ENCODE peak calls at places on chromosomes 2 and 18, in eight cellular contexts. M is left lung, L is iPS DF 6.9, I is body of pancreas, Q is OCI-LY7, D is dorsolateral prefrontal cortex, J is iPS-NIHi11, B is GF-D8. A is an unnamed sample.

GRCh38 chr2:238403632-238404405 is 22.9 kb upstream of the ASB1 start:
- DNase-seq in M (no peak), L (no peak), I (no peak), Q (no peak), D (no peak), J (no peak), B (no peak), A (no peak)

GRCh38 chr2:233414777-233415570 is 60.7 kb downstream of the DGKD start:
- DNase-seq in M (no peak), L (no peak), I (peak; percentile 23), Q (no peak), D (no peak), J (no peak), B (no peak), A (no peak)

GRCh38 chr2:5913729-5914390 is 221.7 kb downstream of the SOX11 start:
- DNase-seq in M (no peak), L (no peak), I (no peak), Q (no peak), D (no peak), J (no peak), B (no peak), A (no peak)

GRCh38 chr18:58360324-58360723 is 268.6 kb downstream of the ALPK2 start:
- DNase-seq in M (no peak), L (no peak), I (no peak), Q (no peak), D (no peak), J (no peak), B (no peak), A (no peak)

GRCh38 chr2:171386627-171387026 is 47.2 kb downstream of the METTL8 start:
- DNase-seq in M (no peak), L (no peak), I (no peak), Q (peak; percentile 15), D (no peak), J (no peak), B (no peak), A (peak; percentile 50)

GRCh38 chr2:105802587-105802986 is 57.9 kb downstream of the NCK2 start:
- DNase-seq in M (no peak), L (no peak), I (no peak), Q (peak; percentile 79), D (no peak), J (no peak), B (no peak), A (no peak)

GRCh38 chr18:12625242-12625641 is 32.7 kb downstream of the SPIRE1 start:
- DNase-seq in M (no peak), L (no peak), I (no peak), Q (no peak), D (no peak), J (no peak), B (peak; percentile 43), A (no peak)

GRCh38 chr2:138827426-138828054 is 47.4 kb upstream of the NXPH2 start:
- DNase-seq in M (no peak), L (peak; percentile 54), I (no peak), Q (peak; percentile 58), D (no peak), J (peak; percentile 44), B (peak; percentile 9), A (no peak)

GRCh38 chr2:201118121-201118956 is 2.4 kb downstream of the CFLAR start:
- DNase-seq in M (peak; percentile 94), L (no peak), I (peak; percentile 88), Q (peak; percentile 91), D (peak; percentile 73), J (peak; percentile 58), B (peak; percentile 91), A (no peak)

GRCh38 chr2:195382186-195382585 is 274.8 kb upstream of the SLC39A10 start:
- DNase-seq in M (no peak), L (no peak), I (no peak), Q (peak; percentile 30), D (no peak), J (no peak), B (no peak), A (no peak)

GRCh38 chr2:30802611-30803010 is 4.6 kb downstream of the CAPN13 start:
- DNase-seq in M (no peak), L (no peak), I (no peak), Q (no peak), D (no peak), J (no peak), B (no peak), A (no peak)

GRCh38 chr2:189412330-189412953 is 28.8 kb upstream of the WDR75 start:
- DNase-seq in M (no peak), L (no peak), I (peak; percentile 12), Q (peak; percentile 39), D (no peak), J (peak; percentile 47), B (no peak), A (peak; percentile 56)

GRCh38 chr2:46001290-46001689 is 295.9 kb upstream of the EPAS1 start:
- DNase-seq in M (no peak), L (no peak), I (no peak), Q (no peak), D (no peak), J (no peak), B (no peak), A (no peak)

GRCh38 chr2:131151398-131151797 is 46.3 kb downstream of the PLEKHB2 start:
- DNase-seq in M (no peak), L (no peak), I (no peak), Q (no peak), D (no peak), J (no peak), B (no peak), A (no peak)

GRCh38 chr2:179553382-179553781 is 288.8 kb upstream of the SESTD1 start:
- DNase-seq in M (no peak), L (no peak), I (no peak), Q (no peak), D (no peak), J (no peak), B (no peak), A (no peak)

GRCh38 chr2:177165103-177165583 is 47.5 kb upstream of the HNRNPA3 start:
- DNase-seq in M (no peak), L (no peak), I (peak; percentile 38), Q (peak; percentile 45), D (no peak), J (no peak), B (no peak), A (no peak)

GRCh38 chr2:165794520-165794882 is 454 bp upstream of the GALNT3 start:
- DNase-seq in M (peak; percentile 83), L (no peak), I (peak; percentile 61), Q (no peak), D (peak; percentile 42), J (peak; percentile 27), B (peak; percentile 98), A (no peak)

GRCh38 chr2:163723352-163723751 is 12.5 kb downstream of the FIGN start:
- DNase-seq in M (no peak), L (no peak), I (no peak), Q (no peak), D (no peak), J (no peak), B (no peak), A (no peak)

GRCh38 chr2:145157626-145158025 is 637.7 kb upstream of the ZEB2 start:
- DNase-seq in M (no peak), L (no peak), I (no peak), Q (no peak), D (no peak), J (no peak), B (no peak), A (no peak)

GRCh38 chr2:167383610-167384194 is 495.4 kb downstream of the XIRP2 start:
- DNase-seq in M (no peak), L (no peak), I (no peak), Q (no peak), D (no peak), J (no peak), B (no peak), A (no peak)

GRCh38 chr2:142682528-142682927 is 194.9 kb upstream of the KYNU start:
- DNase-seq in M (no peak), L (no peak), I (no peak), Q (no peak), D (no peak), J (no peak), B (no peak), A (no peak)

GRCh38 chr2:164696634-164697033 is 75.4 kb upstream of the GRB14 start:
- DNase-seq in M (no peak), L (no peak), I (no peak), Q (no peak), D (no peak), J (no peak), B (no peak), A (no peak)

GRCh38 chr2:86081724-86082123 is 24.0 kb downstream of the POLR1A start:
- DNase-seq in M (no peak), L (no peak), I (no peak), Q (no peak), D (no peak), J (no peak), B (no peak), A (no peak)

GRCh38 chr2:138223321-138223720 is 259.0 kb downstream of the HNMT start:
- DNase-seq in M (no peak), L (no peak), I (no peak), Q (no peak), D (no peak), J (no peak), B (no peak), A (no peak)

GRCh38 chr2:46181789-46182530 is 115.2 kb upstream of the EPAS1 start:
- DNase-seq in M (no peak), L (no peak), I (no peak), Q (no peak), D (no peak), J (no peak), B (no peak), A (no peak)

GRCh38 chr2:31642707-31643106 is 62.0 kb upstream of the SRD5A2 start:
- DNase-seq in M (no peak), L (no peak), I (no peak), Q (no peak), D (no peak), J (no peak), B (no peak), A (no peak)

GRCh38 chr18:269480-270090 is 1.7 kb upstream of the THOC1 start:
- DNase-seq in M (no peak), L (no peak), I (no peak), Q (peak; percentile 8), D (no peak), J (no peak), B (no peak), A (no peak)

GRCh38 chr2:156581280-156581679 is 145.1 kb downstream of the GPD2 start:
- DNase-seq in M (no peak), L (no peak), I (no peak), Q (no peak), D (no peak), J (no peak), B (no peak), A (no peak)